ENCODE peak calls at places on chromosome 15, in four cellular contexts. L is CD4-positive, alpha-beta T cell; X is foreskin fibroblast; O is GM23338. S is an unnamed sample.

GRCh38 chr15:98000249-98001203 is 40.0 kb downstream of the ARRDC4 start:
- DNase-seq in L (no peak), X (no peak), O (no peak), S (no peak)

GRCh38 chr15:39022532-39023305 is 458.1 kb upstream of the RASGRP1 start:
- DNase-seq in L (no peak), X (no peak), O (no peak), S (no peak)

GRCh38 chr15:73630796-73631471 is 2.3 kb downstream of the NPTN start:
- DNase-seq in L (no peak), X (no peak), O (no peak), S (no peak)

GRCh38 chr15:68578175-68578959 is 426 bp upstream of the CORO2B start:
- DNase-seq in L (peak; percentile 12), X (peak; percentile 76), O (peak; percentile 71), S (peak; percentile 39)

GRCh38 chr15:91184441-91184840 is 84.4 kb downstream of the SV2B start:
- DNase-seq in L (no peak), X (no peak), O (no peak), S (no peak)

GRCh38 chr15:35693286-35693685 is 147.3 kb upstream of the DPH6 start:
- DNase-seq in L (no peak), X (no peak), O (no peak), S (no peak)

GRCh38 chr15:61831505-61831921 is 228.7 kb downstream of the VPS13C start:
- DNase-seq in L (no peak), X (no peak), O (peak; percentile 37), S (no peak)

GRCh38 chr15:73941449-73941848 is 15.2 kb downstream of the LOXL1 start:
- DNase-seq in L (no peak), X (no peak), O (no peak), S (no peak)

GRCh38 chr15:92677998-92678397 is 22.4 kb upstream of the FAM174B start:
- DNase-seq in L (no peak), X (no peak), O (no peak), S (no peak)

GRCh38 chr15:69552057-69552815 is 99.6 kb downstream of the RPLP1 start:
- DNase-seq in L (no peak), X (no peak), O (no peak), S (no peak)

GRCh38 chr15:65275104-65275727 is 11.5 kb downstream of the PARP16 start:
- DNase-seq in L (no peak), X (no peak), O (no peak), S (no peak)

GRCh38 chr15:90400005-90400758 is 12.1 kb downstream of the IQGAP1 start:
- DNase-seq in L (no peak), X (no peak), O (no peak), S (peak; percentile 58)

GRCh38 chr15:71374607-71375352 is 259.5 kb downstream of the THSD4 start:
- DNase-seq in L (no peak), X (peak; percentile 82), O (no peak), S (no peak)

GRCh38 chr15:80210612-80211554 is 41.1 kb downstream of the CTXND1 start:
- DNase-seq in L (no peak), X (no peak), O (no peak), S (no peak)

GRCh38 chr15:84871428-84871985 is 13.0 kb upstream of the SLC28A1 start:
- DNase-seq in L (no peak), X (no peak), O (no peak), S (no peak)
- TF ChIP-seq CTCF in L (no peak), X (no peak), O (peak; percentile 40), S (no peak)

GRCh38 chr15:75202251-75203016 is 752 bp downstream of the C15orf39 start:
- DNase-seq in L (peak; percentile 87), X (peak; percentile 83), O (peak; percentile 61), S (peak; percentile 73)
- TF ChIP-seq CTCF in L (peak; percentile 55), X (no peak), O (peak; percentile 4), S (peak; percentile 15)

DNA sequence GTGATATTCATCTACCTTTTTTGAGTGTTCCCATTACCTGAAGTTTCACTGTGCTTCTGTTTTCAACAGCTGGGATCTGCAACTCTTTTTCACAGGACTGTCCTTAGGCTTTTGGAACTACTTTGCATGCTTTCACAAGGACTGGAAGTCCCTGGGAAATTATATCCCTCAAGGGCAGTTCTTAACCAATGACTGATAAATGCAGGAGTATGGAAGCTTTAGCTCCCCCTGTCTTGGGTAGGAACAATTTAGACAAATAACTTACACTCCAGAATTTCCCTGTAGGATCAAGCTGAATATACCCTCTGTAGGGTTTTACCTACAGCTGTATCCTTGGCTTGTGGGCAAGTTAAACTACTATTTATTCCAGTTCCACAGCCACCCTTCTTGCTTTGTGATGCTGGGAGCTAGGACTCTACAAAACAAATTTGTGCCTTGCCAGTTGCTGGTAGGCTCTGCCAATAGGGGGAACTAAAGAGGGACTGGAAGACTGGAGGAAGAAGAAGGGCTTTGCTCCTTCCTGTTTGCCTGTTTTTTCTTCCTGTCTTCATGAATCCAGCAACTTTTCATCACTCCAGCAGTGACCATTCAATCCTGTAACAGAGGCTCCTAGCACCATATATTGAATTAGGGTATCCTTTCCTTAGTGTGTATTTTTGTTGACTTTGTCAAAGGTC is 6.8 kb upstream of the ZNF280D start:
- DNase-seq in L (no peak), X (no peak), O (peak; percentile 83), S (peak; percentile 9)
- TF ChIP-seq CTCF in L (no peak), X (no peak), O (peak; percentile 76), S (peak; percentile 5)

GRCh38 chr15:28901987-28902745 is 16.4 kb downstream of the APBA2 start:
- DNase-seq in L (no peak), X (no peak), O (peak; percentile 77), S (no peak)
- TF ChIP-seq CTCF in L (no peak), X (no peak), O (peak; percentile 67), S (no peak)

GRCh38 chr15:48603123-48603500 is 42.4 kb downstream of the FBN1 start:
- DNase-seq in L (no peak), X (no peak), O (peak; percentile 26), S (no peak)
- TF ChIP-seq CTCF in L (no peak), X (no peak), O (peak; percentile 10), S (no peak)

GRCh38 chr15:96750361-96750760 is 419.9 kb downstream of the NR2F2 start:
- DNase-seq in L (no peak), X (no peak), O (peak; percentile 37), S (no peak)
- TF ChIP-seq CTCF in L (no peak), X (no peak), O (peak; percentile 30), S (no peak)

DNA sequence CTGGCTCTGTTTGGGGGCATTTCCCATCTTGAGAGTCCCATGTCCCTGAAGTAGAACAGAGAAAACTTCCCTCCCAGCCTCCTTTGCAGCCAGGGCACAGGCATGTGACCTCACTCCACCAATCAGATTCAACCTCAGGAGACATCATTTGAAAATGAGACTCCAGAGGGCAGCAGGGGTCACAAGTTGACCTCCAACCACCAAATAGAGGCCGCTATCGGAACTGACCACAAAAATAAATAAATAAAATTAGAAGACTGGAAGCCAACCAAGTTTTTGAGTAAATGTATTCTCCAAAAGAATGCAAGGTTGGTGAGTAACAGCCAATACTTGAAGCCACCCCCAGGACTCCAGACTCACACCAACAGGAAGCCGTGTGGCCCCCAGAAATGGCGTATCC is 106.5 kb downstream of the CHSY1 start:
- DNase-seq in L (no peak), X (no peak), O (peak; percentile 1), S (no peak)
- TF ChIP-seq CTCF in L (no peak), X (no peak), O (no peak), S (no peak)

DNA sequence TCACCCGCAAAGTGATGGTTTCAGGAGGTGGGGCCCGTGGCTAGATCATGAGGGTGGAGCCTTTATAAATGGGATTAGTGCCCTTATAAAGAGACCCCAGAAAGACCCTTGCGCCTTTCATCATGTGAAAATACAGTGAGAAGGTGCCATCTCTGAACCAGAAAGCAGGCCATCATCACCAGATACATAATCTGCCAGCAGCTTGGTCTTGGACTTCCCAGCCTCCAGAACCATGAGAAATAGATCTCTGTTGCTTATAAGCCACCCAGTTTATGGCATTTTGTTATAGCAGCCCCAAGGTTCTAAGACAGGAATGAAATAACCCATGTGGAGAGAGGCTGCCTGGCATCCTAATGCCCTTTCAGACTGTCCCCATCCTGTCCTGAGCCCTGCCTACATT is 127.8 kb upstream of the SMAD3 start:
- DNase-seq in L (no peak), X (no peak), O (no peak), S (no peak)
- TF ChIP-seq CTCF in L (no peak), X (no peak), O (no peak), S (no peak)

GRCh38 chr15:95021816-95022215 is 790.5 kb downstream of the MCTP2 start:
- DNase-seq in L (no peak), X (no peak), O (no peak), S (no peak)

GRCh38 chr15:95024388-95024787 is 793.0 kb downstream of the MCTP2 start:
- DNase-seq in L (no peak), X (peak; percentile 12), O (peak; percentile 86), S (peak; percentile 57)

GRCh38 chr15:95025924-95026728 is 794.8 kb downstream of the MCTP2 start:
- DNase-seq in L (no peak), X (peak; percentile 45), O (peak; percentile 79), S (peak; percentile 73)
- TF ChIP-seq CTCF in L (no peak), X (peak; percentile 80), O (peak; percentile 73), S (peak; percentile 78)

S was measured in MCF 10A.